ENCODE peak calls at places on chromosomes 1 and 21, in ten cellular contexts. One of them, this sample, is unnamed.

GRCh38 chr21:42247716-42248115 is 28.8 kb downstream of the ABCG1 start:
- DNase-seq in stimulated activated CD8-positive, alpha-beta memory T cell treated with anti-CD3 and anti-CD28 coated beads, Interleukin-4, amount 100 ng/mL, for 24 hours: no peak
- DNase-seq in germinal center: no peak
- DNase-seq in mesothelial cell of epicardium: no peak
- DNase-seq in lung microvascular endothelial cell: no peak
- DNase-seq in RPMI7951: no peak
- DNase-seq in astrocyte of the spinal cord: no peak
- DNase-seq in GM12891: no peak
- DNase-seq in T-cell: no peak
- DNase-seq in GM12892: no peak
- DNase-seq in this sample: no peak

GRCh38 chr21:45528981-45529784 is 13.1 kb downstream of the SLC19A1 start:
- DNase-seq in lung microvascular endothelial cell: no peak
- DNase-seq in stimulated activated CD8-positive, alpha-beta memory T cell treated with anti-CD3 and anti-CD28 coated beads, Interleukin-4, amount 100 ng/mL, for 24 hours: no peak
- DNase-seq in mesothelial cell of epicardium: no peak
- DNase-seq in RPMI7951: no peak
- DNase-seq in germinal center: no peak
- DNase-seq in T-cell: no peak
- DNase-seq in GM12892: no peak
- DNase-seq in astrocyte of the spinal cord: no peak
- DNase-seq in GM12891: no peak
- DNase-seq in this sample: peak

GRCh38 chr1:52554756-52555155 is 1.9 kb upstream of the TUT4 start:
- DNase-seq in astrocyte of the spinal cord: peak
- DNase-seq in lung microvascular endothelial cell: no peak
- DNase-seq in RPMI7951: no peak
- DNase-seq in germinal center: no peak
- DNase-seq in mesothelial cell of epicardium: no peak
- DNase-seq in GM12891: no peak
- DNase-seq in GM12892: no peak
- DNase-seq in T-cell: no peak
- DNase-seq in stimulated activated CD8-positive, alpha-beta memory T cell treated with anti-CD3 and anti-CD28 coated beads, Interleukin-4, amount 100 ng/mL, for 24 hours: no peak
- DNase-seq in this sample: no peak

GRCh38 chr21:45830221-45830640 is 151.3 kb upstream of the COL6A1 start:
- DNase-seq in GM12892: no peak
- DNase-seq in lung microvascular endothelial cell: no peak
- DNase-seq in T-cell: no peak
- DNase-seq in germinal center: no peak
- DNase-seq in astrocyte of the spinal cord: peak
- DNase-seq in RPMI7951: no peak
- DNase-seq in GM12891: no peak
- DNase-seq in mesothelial cell of epicardium: no peak
- DNase-seq in stimulated activated CD8-positive, alpha-beta memory T cell treated with anti-CD3 and anti-CD28 coated beads, Interleukin-4, amount 100 ng/mL, for 24 hours: no peak
- DNase-seq in this sample: no peak

GRCh38 chr21:38774586-38775285 is 31.0 kb upstream of the ETS2 start:
- DNase-seq in stimulated activated CD8-positive, alpha-beta memory T cell treated with anti-CD3 and anti-CD28 coated beads, Interleukin-4, amount 100 ng/mL, for 24 hours: no peak
- DNase-seq in lung microvascular endothelial cell: no peak
- DNase-seq in T-cell: no peak
- DNase-seq in mesothelial cell of epicardium: no peak
- DNase-seq in astrocyte of the spinal cord: no peak
- DNase-seq in GM12892: no peak
- DNase-seq in GM12891: no peak
- DNase-seq in germinal center: no peak
- DNase-seq in RPMI7951: no peak
- DNase-seq in this sample: no peak

GRCh38 chr1:3419415-3420204 is 34.9 kb upstream of the ARHGEF16 start:
- DNase-seq in GM12892: no peak
- DNase-seq in GM12891: no peak
- DNase-seq in astrocyte of the spinal cord: no peak
- DNase-seq in lung microvascular endothelial cell: no peak
- DNase-seq in stimulated activated CD8-positive, alpha-beta memory T cell treated with anti-CD3 and anti-CD28 coated beads, Interleukin-4, amount 100 ng/mL, for 24 hours: no peak
- DNase-seq in germinal center: no peak
- DNase-seq in RPMI7951: peak
- DNase-seq in T-cell: no peak
- DNase-seq in mesothelial cell of epicardium: no peak
- DNase-seq in this sample: no peak

GRCh38 chr1:246302671-246303317 is 204.3 kb downstream of the SMYD3 start:
- DNase-seq in mesothelial cell of epicardium: no peak
- DNase-seq in T-cell: no peak
- DNase-seq in stimulated activated CD8-positive, alpha-beta memory T cell treated with anti-CD3 and anti-CD28 coated beads, Interleukin-4, amount 100 ng/mL, for 24 hours: no peak
- DNase-seq in germinal center: no peak
- DNase-seq in RPMI7951: no peak
- DNase-seq in astrocyte of the spinal cord: peak
- DNase-seq in GM12892: no peak
- DNase-seq in GM12891: no peak
- DNase-seq in lung microvascular endothelial cell: no peak
- DNase-seq in this sample: no peak

GRCh38 chr21:25573409-25574206 is 33.7 kb downstream of the MRPL39 start:
- DNase-seq in stimulated activated CD8-positive, alpha-beta memory T cell treated with anti-CD3 and anti-CD28 coated beads, Interleukin-4, amount 100 ng/mL, for 24 hours: peak
- DNase-seq in mesothelial cell of epicardium: no peak
- DNase-seq in T-cell: no peak
- DNase-seq in GM12892: no peak
- DNase-seq in astrocyte of the spinal cord: peak
- DNase-seq in RPMI7951: peak
- DNase-seq in germinal center: no peak
- DNase-seq in lung microvascular endothelial cell: peak
- DNase-seq in GM12891: no peak
- DNase-seq in this sample: no peak

GRCh38 chr1:16727190-16728111 is 12.9 kb upstream of the RNU1-4 start:
- DNase-seq in stimulated activated CD8-positive, alpha-beta memory T cell treated with anti-CD3 and anti-CD28 coated beads, Interleukin-4, amount 100 ng/mL, for 24 hours: peak
- DNase-seq in lung microvascular endothelial cell: peak
- DNase-seq in T-cell: no peak
- DNase-seq in RPMI7951: no peak
- DNase-seq in germinal center: peak
- DNase-seq in GM12892: no peak
- DNase-seq in mesothelial cell of epicardium: peak
- DNase-seq in astrocyte of the spinal cord: peak
- DNase-seq in GM12891: no peak
- DNase-seq in this sample: peak

GRCh38 chr1:217274416-217274815 is 356.5 kb downstream of the GPATCH2 start:
- DNase-seq in mesothelial cell of epicardium: no peak
- DNase-seq in GM12891: no peak
- DNase-seq in astrocyte of the spinal cord: no peak
- DNase-seq in germinal center: no peak
- DNase-seq in RPMI7951: no peak
- DNase-seq in T-cell: no peak
- DNase-seq in stimulated activated CD8-positive, alpha-beta memory T cell treated with anti-CD3 and anti-CD28 coated beads, Interleukin-4, amount 100 ng/mL, for 24 hours: no peak
- DNase-seq in lung microvascular endothelial cell: no peak
- DNase-seq in GM12892: no peak
- DNase-seq in this sample: no peak

GRCh38 chr1:205492201-205492667 is 12.2 kb upstream of the CDK18 start:
- DNase-seq in GM12891: no peak
- DNase-seq in GM12892: no peak
- DNase-seq in germinal center: no peak
- DNase-seq in mesothelial cell of epicardium: no peak
- DNase-seq in stimulated activated CD8-positive, alpha-beta memory T cell treated with anti-CD3 and anti-CD28 coated beads, Interleukin-4, amount 100 ng/mL, for 24 hours: no peak
- DNase-seq in T-cell: no peak
- DNase-seq in astrocyte of the spinal cord: no peak
- DNase-seq in RPMI7951: no peak
- DNase-seq in lung microvascular endothelial cell: no peak
- DNase-seq in this sample: no peak

GRCh38 chr21:40768056-40768455 is 78.9 kb downstream of the DSCAM start:
- DNase-seq in mesothelial cell of epicardium: no peak
- DNase-seq in stimulated activated CD8-positive, alpha-beta memory T cell treated with anti-CD3 and anti-CD28 coated beads, Interleukin-4, amount 100 ng/mL, for 24 hours: no peak
- DNase-seq in GM12892: no peak
- DNase-seq in RPMI7951: no peak
- DNase-seq in germinal center: no peak
- DNase-seq in T-cell: no peak
- DNase-seq in GM12891: no peak
- DNase-seq in astrocyte of the spinal cord: no peak
- DNase-seq in lung microvascular endothelial cell: no peak
- DNase-seq in this sample: no peak

GRCh38 chr1:239308701-239309333 is 77.6 kb upstream of the CHRM3 start:
- DNase-seq in stimulated activated CD8-positive, alpha-beta memory T cell treated with anti-CD3 and anti-CD28 coated beads, Interleukin-4, amount 100 ng/mL, for 24 hours: peak
- DNase-seq in germinal center: no peak
- DNase-seq in mesothelial cell of epicardium: peak
- DNase-seq in GM12892: no peak
- DNase-seq in RPMI7951: no peak
- DNase-seq in GM12891: peak
- DNase-seq in T-cell: peak
- DNase-seq in lung microvascular endothelial cell: no peak
- DNase-seq in astrocyte of the spinal cord: peak
- DNase-seq in this sample: no peak

GRCh38 chr1:154503898-154504297 is 1.7 kb upstream of the SHE start:
- DNase-seq in RPMI7951: no peak
- DNase-seq in mesothelial cell of epicardium: no peak
- DNase-seq in stimulated activated CD8-positive, alpha-beta memory T cell treated with anti-CD3 and anti-CD28 coated beads, Interleukin-4, amount 100 ng/mL, for 24 hours: no peak
- DNase-seq in GM12892: no peak
- DNase-seq in GM12891: no peak
- DNase-seq in astrocyte of the spinal cord: no peak
- DNase-seq in T-cell: no peak
- DNase-seq in lung microvascular endothelial cell: no peak
- DNase-seq in germinal center: no peak
- DNase-seq in this sample: no peak

GRCh38 chr1:62953643-62954042 is 169.7 kb downstream of the ATG4C start:
- DNase-seq in astrocyte of the spinal cord: no peak
- DNase-seq in mesothelial cell of epicardium: no peak
- DNase-seq in lung microvascular endothelial cell: no peak
- DNase-seq in stimulated activated CD8-positive, alpha-beta memory T cell treated with anti-CD3 and anti-CD28 coated beads, Interleukin-4, amount 100 ng/mL, for 24 hours: no peak
- DNase-seq in GM12891: no peak
- DNase-seq in RPMI7951: no peak
- DNase-seq in T-cell: no peak
- DNase-seq in GM12892: no peak
- DNase-seq in germinal center: no peak
- DNase-seq in this sample: no peak

GRCh38 chr1:224543453-224543852 is 72.7 kb upstream of the CNIH3 start:
- DNase-seq in GM12891: no peak
- DNase-seq in germinal center: no peak
- DNase-seq in RPMI7951: peak
- DNase-seq in T-cell: no peak
- DNase-seq in mesothelial cell of epicardium: no peak
- DNase-seq in GM12892: no peak
- DNase-seq in lung microvascular endothelial cell: peak
- DNase-seq in stimulated activated CD8-positive, alpha-beta memory T cell treated with anti-CD3 and anti-CD28 coated beads, Interleukin-4, amount 100 ng/mL, for 24 hours: no peak
- DNase-seq in astrocyte of the spinal cord: no peak
- DNase-seq in this sample: no peak

GRCh38 chr1:85652327-85652726 is 55.9 kb downstream of the ZNHIT6 start:
- DNase-seq in astrocyte of the spinal cord: no peak
- DNase-seq in mesothelial cell of epicardium: no peak
- DNase-seq in RPMI7951: no peak
- DNase-seq in germinal center: no peak
- DNase-seq in stimulated activated CD8-positive, alpha-beta memory T cell treated with anti-CD3 and anti-CD28 coated beads, Interleukin-4, amount 100 ng/mL, for 24 hours: no peak
- DNase-seq in lung microvascular endothelial cell: no peak
- DNase-seq in GM12891: no peak
- DNase-seq in T-cell: no peak
- DNase-seq in GM12892: no peak
- DNase-seq in this sample: no peak

GRCh38 chr1:200217703-200218102 is 190.2 kb downstream of the NR5A2 start:
- DNase-seq in RPMI7951: no peak
- DNase-seq in T-cell: no peak
- DNase-seq in GM12892: peak
- DNase-seq in GM12891: no peak
- DNase-seq in stimulated activated CD8-positive, alpha-beta memory T cell treated with anti-CD3 and anti-CD28 coated beads, Interleukin-4, amount 100 ng/mL, for 24 hours: no peak
- DNase-seq in astrocyte of the spinal cord: no peak
- DNase-seq in germinal center: no peak
- DNase-seq in mesothelial cell of epicardium: no peak
- DNase-seq in lung microvascular endothelial cell: no peak
- DNase-seq in this sample: no peak

This sample was measured in type B pancreatic cell.